ENCODE peak calls at places on chromosomes 13 and 19, in four cellular contexts. D is hypothalamus, Q is fibroblast of pulmonary artery, U is A549. Y is an unnamed sample.
A peak's percentile ranks its signal among the peaks of the same experiment; 100 is the strongest.

GRCh38 chr19:35717665-35718344 is at the start of gene KMT2B:
- DNase-seq in D (peak; percentile 83), Q (no peak), U (peak; percentile 100), Y (peak; percentile 99)

GRCh38 chr19:12668937-12669271 is 2.3 kb downstream of the WDR83 start:
- DNase-seq in D (no peak), Q (peak; percentile 51), U (no peak), Y (peak; percentile 53)

GRCh38 chr13:40096357-40096911 is 441.0 kb downstream of the COG6 start:
- DNase-seq in D (no peak), Q (no peak), U (no peak), Y (no peak)

GRCh38 chr13:103926118-103926517 is 859.9 kb upstream of the SLC10A2 start:
- DNase-seq in D (no peak), Q (no peak), U (no peak), Y (no peak)

GRCh38 chr19:41226053-41226873 is 7.2 kb downstream of the AXL start:
- DNase-seq in D (peak; percentile 24), Q (peak; percentile 92), U (peak; percentile 97), Y (peak; percentile 94)

GRCh38 chr13:42110410-42111155 is 62.1 kb downstream of the DGKH start:
- DNase-seq in D (no peak), Q (peak; percentile 92), U (peak; percentile 36), Y (peak; percentile 50)

GRCh38 chr13:37118002-37118401 is 12.5 kb upstream of the CSNK1A1L start:
- DNase-seq in D (no peak), Q (no peak), U (no peak), Y (no peak)

GRCh38 chr13:108033800-108034707 is 181.3 kb downstream of the LIG4 start:
- DNase-seq in D (no peak), Q (peak; percentile 4), U (no peak), Y (no peak)

GRCh38 chr19:6587093-6587820 is 3.7 kb downstream of the CD70 start:
- DNase-seq in D (no peak), Q (no peak), U (no peak), Y (no peak)

Y was measured in RWPE1.